ENCODE peak calls at places on chromosomes 3 and 15, in six cellular contexts. G is A549, N is WTC11, C is HepG2, U is endothelial cell of umbilical vein, T is H1. B is an unnamed sample.

GRCh38 chr3:127406309-127407025 is 118.6 kb upstream of the PRR20G start:
- DNase-seq in G (peak), T (no peak), U (no peak), C (peak), N (no peak), B (peak)

GRCh38 chr3:98788651-98789050 is 25.5 kb downstream of the ST3GAL6 start:
- DNase-seq in T (no peak), G (no peak), C (no peak), N (no peak), U (peak), B (peak)

GRCh38 chr15:73753250-73754130 is at the start of gene INSYN1:
- DNase-seq in G (no peak), N (peak), U (no peak), C (no peak), T (peak), B (no peak)

GRCh38 chr3:158725348-158725966 is 6.8 kb downstream of the RARRES1 start:
- DNase-seq in N (no peak), T (no peak), G (peak), C (peak), U (peak), B (no peak)

GRCh38 chr15:31489801-31490646 is 163.4 kb downstream of the KLF13 start:
- DNase-seq in C (peak), U (peak), T (no peak), G (peak), N (no peak), B (peak)

GRCh38 chr3:45657853-45658252 is 31.3 kb upstream of the SACM1L start:
- DNase-seq in N (no peak), G (no peak), T (no peak), U (no peak), C (no peak), B (no peak)

GRCh38 chr3:159828542-159828943 is 160.1 kb upstream of the IL12A start:
- DNase-seq in T (no peak), C (peak), N (no peak), U (peak), G (peak), B (peak)

GRCh38 chr3:13288732-13289718 is 131.1 kb downstream of the NUP210 start:
- DNase-seq in U (no peak), T (no peak), N (no peak), C (no peak), G (no peak), B (no peak)

GRCh38 chr3:139287557-139287956 is 56.3 kb upstream of the MRPS22 start:
- DNase-seq in G (no peak), T (no peak), N (no peak), C (no peak), U (no peak), B (no peak)

GRCh38 chr3:113035387-113035982 is 44.7 kb downstream of the GTPBP8 start:
- DNase-seq in G (peak), N (peak), U (peak), T (no peak), C (peak), B (peak)

GRCh38 chr3:52704611-52705437 is 767 bp downstream of the GLT8D1 start:
- DNase-seq in T (no peak), N (no peak), G (peak), U (peak), C (peak), B (no peak)

GRCh38 chr3:121995190-121996137 is 26.6 kb downstream of the ILDR1 start:
- DNase-seq in T (peak), U (peak), N (peak), G (peak), C (peak), B (peak)

GRCh38 chr15:75153084-75153483 is 48.6 kb upstream of the C15orf39 start:
- DNase-seq in G (peak), C (peak), N (no peak), T (no peak), U (peak), B (peak)

GRCh38 chr3:23368731-23369130 is 165.6 kb downstream of the UBE2E2 start:
- DNase-seq in N (no peak), C (no peak), T (no peak), G (no peak), U (no peak), B (no peak)

GRCh38 chr3:34865350-34865749 is 774.0 kb upstream of the ARPP21 start:
- DNase-seq in U (no peak), T (no peak), C (no peak), N (no peak), G (no peak), B (no peak)

GRCh38 chr3:108552267-108553159 is 36.7 kb downstream of the CIP2A start:
- DNase-seq in T (no peak), N (no peak), U (peak), G (peak), C (peak), B (peak)
- TF ChIP-seq JUN in T (no peak), N (no peak), U (no peak), G (no peak), C (no peak), B (no peak)

DNA sequence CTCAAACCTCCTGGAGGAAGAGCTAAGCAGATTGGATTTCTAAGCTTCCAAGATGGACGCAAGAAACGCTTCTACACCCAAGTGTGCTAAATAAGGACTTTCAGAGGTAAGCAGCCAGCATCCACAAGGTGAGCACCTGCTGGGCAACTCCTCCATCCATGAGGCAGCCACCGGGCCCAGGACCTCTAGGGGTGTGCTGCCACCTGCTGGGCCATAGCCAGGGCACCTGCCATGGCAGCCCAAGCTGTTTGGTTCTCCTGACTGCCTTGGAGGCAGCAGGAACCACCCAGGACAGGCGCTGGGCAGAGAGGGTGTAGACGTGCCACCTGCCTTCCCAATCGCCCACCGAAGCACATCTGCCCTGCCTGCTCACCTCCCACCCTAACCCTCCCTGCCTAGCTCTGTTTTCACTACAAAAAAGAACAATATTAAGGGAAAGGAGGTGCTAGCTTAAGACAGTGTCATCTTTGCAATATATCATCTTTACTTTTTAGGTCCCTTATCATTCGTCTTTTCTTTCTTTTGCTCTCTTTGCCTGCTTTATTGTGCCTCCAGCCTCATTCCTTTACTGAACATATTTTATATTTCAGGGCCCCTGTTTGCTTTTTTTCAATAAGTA is 12.9 kb downstream of the C15orf62 start:
- DNase-seq in C (peak), T (peak), U (peak), G (peak), N (peak), B (peak)
- TF ChIP-seq JUN in C (no peak), T (no peak), U (no peak), G (no peak), N (no peak), B (peak)

GRCh38 chr3:194139977-194140351 is 4.0 kb downstream of the HES1 start:
- DNase-seq in C (no peak), T (no peak), N (no peak), G (no peak), U (no peak), B (no peak)

GRCh38 chr3:194141415-194142155 is 5.6 kb downstream of the HES1 start:
- DNase-seq in N (peak), C (peak), T (no peak), U (peak), G (peak), B (peak)

GRCh38 chr3:194142156-194142910 is 6.4 kb downstream of the HES1 start:
- DNase-seq in T (no peak), U (peak), G (no peak), N (no peak), C (no peak), B (no peak)

GRCh38 chr3:194139085-194139976 is 3.4 kb downstream of the HES1 start:
- DNase-seq in T (no peak), U (peak), N (peak), C (peak), G (peak), B (peak)

DNA sequence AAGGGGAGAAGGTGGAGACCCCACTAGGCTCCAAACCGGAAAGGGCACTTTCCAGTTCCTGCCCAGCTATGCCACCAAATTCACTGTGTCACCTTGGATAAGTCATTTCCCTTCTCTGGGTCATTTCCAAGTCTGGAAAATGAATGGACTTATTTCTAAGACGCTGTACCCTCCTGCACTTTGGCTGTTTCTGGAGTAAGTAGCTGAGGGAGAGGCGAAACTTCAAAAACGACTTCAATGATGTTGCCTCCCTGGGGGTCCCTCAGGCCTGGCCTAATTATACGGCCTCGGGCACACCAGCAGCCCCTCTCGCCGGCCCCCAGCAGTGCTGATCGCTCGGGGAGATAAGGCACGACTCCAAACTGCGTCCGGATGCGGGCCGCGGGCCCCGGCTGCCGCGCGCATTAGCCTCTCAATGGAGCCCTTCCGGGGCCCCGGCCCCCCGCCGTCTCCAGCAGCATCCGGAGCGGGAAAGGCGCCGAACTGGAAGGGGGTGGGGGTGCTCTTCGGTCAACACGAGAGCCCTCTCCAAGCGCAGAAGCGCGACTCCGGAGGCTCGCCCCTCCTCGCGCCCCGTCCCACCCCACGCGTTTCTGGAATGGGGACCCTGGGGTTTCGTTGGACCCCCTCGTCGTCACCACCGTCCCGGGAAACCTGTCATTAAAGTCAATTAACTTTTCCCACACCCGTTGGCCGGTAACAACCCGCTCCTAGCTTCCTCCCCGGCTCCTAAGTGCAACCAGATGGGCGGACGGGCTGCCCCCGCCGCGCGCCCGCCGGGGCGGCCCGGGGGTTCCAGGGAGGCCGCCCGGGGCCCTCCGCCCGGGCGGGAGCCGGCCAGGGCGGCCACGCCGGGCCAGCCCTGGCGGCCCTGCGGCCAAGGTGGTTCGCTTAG is 4.8 kb downstream of the HES1 start:
- DNase-seq in C (peak), T (no peak), G (peak), N (peak), U (peak), B (peak)
- TF ChIP-seq JUN in C (no peak), T (no peak), G (peak), N (no peak), U (no peak), B (no peak)

DNA sequence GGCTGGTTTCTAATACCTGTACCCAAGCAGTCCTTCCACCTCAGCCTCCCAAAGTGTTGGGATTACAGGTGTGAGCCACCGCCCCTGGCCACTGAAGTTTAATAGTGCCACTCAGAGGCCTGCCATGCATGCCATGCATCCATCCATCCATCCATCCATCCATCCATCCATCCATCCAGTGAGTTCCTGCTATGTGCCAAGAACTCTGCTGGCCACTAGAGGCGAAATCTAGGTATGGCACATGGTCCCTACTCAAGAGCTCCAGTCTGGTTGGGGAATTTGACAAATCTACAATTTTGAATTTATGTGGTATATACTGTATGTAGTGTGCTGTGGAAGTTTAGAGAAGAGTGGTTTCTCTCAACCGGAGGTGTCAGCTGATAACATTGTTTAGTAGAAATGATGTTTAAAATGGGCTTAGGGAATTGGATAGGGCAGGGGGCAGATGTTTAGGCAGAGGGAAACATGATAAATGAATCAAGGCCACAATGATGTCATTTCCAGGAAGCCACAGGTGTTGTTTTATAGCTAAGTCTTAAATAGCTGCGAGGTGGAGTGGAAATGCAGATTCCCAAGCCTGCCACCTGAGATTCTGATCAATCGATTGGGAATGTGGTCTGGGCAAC is 384.4 kb upstream of the C2CD4B start:
- DNase-seq in U (peak), N (peak), G (peak), T (no peak), C (peak), B (peak)
- TF ChIP-seq JUN in U (no peak), N (no peak), G (no peak), T (no peak), C (no peak), B (no peak)

GRCh38 chr3:78604328-78604727 is 1163.5 kb downstream of the ROBO1 start:
- DNase-seq in G (no peak), C (no peak), N (no peak), T (no peak), U (peak), B (no peak)
- TF ChIP-seq JUN in G (no peak), C (no peak), N (no peak), T (no peak), U (no peak), B (no peak)

DNA sequence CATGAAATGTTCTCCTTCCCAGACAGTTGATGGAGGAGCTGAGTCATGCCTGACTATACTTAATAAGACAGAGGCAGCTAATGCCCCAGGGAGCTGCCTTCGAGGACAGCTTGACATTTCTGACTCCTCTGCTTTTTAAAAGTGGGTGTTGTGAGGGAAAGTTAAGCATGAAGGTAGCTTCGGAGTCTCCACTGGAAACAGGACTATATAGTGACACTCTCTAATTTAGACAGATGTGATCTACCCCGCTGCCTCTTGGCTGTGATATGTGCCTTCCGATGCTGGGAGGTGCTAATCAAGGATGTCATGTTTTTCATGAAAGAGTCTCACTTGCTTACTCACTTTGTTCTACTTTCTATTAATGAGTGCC is 72.7 kb downstream of the IL1RAP start:
- DNase-seq in C (no peak), G (peak), U (peak), T (no peak), N (no peak), B (no peak)
- TF ChIP-seq JUN in C (no peak), G (no peak), U (no peak), T (no peak), N (no peak), B (no peak)

GRCh38 chr15:70435872-70436271 is 327.5 kb downstream of the UACA start:
- DNase-seq in N (no peak), G (no peak), T (no peak), U (no peak), C (no peak), B (no peak)

GRCh38 chr15:70437089-70437488 is 326.3 kb downstream of the UACA start:
- DNase-seq in C (peak), U (no peak), T (no peak), G (no peak), N (no peak), B (no peak)

GRCh38 chr15:70433583-70434288 is 329.6 kb downstream of the UACA start:
- DNase-seq in C (no peak), U (no peak), T (no peak), N (no peak), G (no peak), B (no peak)

GRCh38 chr15:70436428-70436827 is 326.9 kb downstream of the UACA start:
- DNase-seq in N (no peak), T (no peak), G (no peak), U (no peak), C (no peak), B (no peak)

DNA sequence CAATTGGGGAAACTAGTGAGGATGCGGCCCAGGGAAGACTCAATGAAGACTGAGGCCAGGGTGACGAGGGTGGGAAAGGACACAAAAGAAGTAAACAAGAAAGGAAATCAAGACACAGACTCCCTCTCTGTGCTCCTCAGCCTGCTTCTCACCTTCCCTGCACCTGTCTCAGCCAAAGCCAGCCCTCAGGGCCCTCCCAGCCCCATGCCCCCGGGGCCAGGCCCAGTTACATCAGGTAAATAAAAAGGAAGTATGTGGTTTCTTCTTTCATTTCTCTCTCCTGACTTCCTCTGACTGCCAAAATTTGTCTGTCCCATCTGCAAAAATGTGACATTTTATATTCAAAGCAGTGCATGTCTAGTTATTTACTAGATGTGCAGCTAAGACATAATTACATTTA is 328.0 kb downstream of the UACA start:
- DNase-seq in U (no peak), C (no peak), T (no peak), N (no peak), G (no peak), B (no peak)
- TF ChIP-seq JUN in U (no peak), C (no peak), T (no peak), N (no peak), G (no peak), B (no peak)

GRCh38 chr15:80455668-80456442 is 51.7 kb downstream of the ARNT2 start:
- DNase-seq in N (peak), C (peak), T (no peak), U (peak), G (peak), B (peak)

GRCh38 chr15:80455051-80455648 is 51.0 kb downstream of the ARNT2 start:
- DNase-seq in T (no peak), U (no peak), N (no peak), C (no peak), G (no peak), B (no peak)

GRCh38 chr15:80459380-80459779 is 55.2 kb downstream of the ARNT2 start:
- DNase-seq in T (no peak), C (peak), U (no peak), N (no peak), G (no peak), B (no peak)

GRCh38 chr15:80457896-80458295 is 53.7 kb downstream of the ARNT2 start:
- DNase-seq in C (no peak), T (no peak), N (no peak), U (no peak), G (no peak), B (no peak)

GRCh38 chr15:80456517-80457497 is 52.6 kb downstream of the ARNT2 start:
- DNase-seq in T (no peak), U (no peak), G (no peak), C (no peak), N (no peak), B (no peak)
- TF ChIP-seq JUN in T (no peak), U (no peak), G (no peak), C (no peak), N (no peak), B (no peak)